ENCODE peak calls at places on chromosomes 16 and 17, in seven cellular contexts. A, H, D, N, Z, E and M are unnamed samples.

GRCh38 chr16:82024274-82024673 is 10.8 kb upstream of the HSD17B2 start:
- DNase-seq in A (no peak), H (no peak), D (no peak), N (no peak), Z (no peak), E (no peak), M (no peak)

GRCh38 chr17:74936470-74936799 is 737 bp downstream of the OTOP3 start:
- DNase-seq in A (no peak), H (no peak), D (no peak), N (no peak), Z (no peak), E (no peak), M (no peak)

GRCh38 chr17:80504671-80505413 is 28.4 kb upstream of the NPTX1 start:
- DNase-seq in A (no peak), H (no peak), D (no peak), N (peak), Z (no peak), E (peak), M (peak)

GRCh38 chr17:40545660-40546059 is 19.6 kb downstream of the CCR7 start:
- DNase-seq in A (no peak), H (peak), D (peak), N (no peak), Z (no peak), E (no peak), M (no peak)

GRCh38 chr17:27481327-27481726 is 25.1 kb downstream of the KSR1 start:
- DNase-seq in A (peak), H (no peak), D (no peak), N (no peak), Z (no peak), E (no peak), M (no peak)

GRCh38 chr16:31354394-31355291 is at the start of gene ITGAX:
- DNase-seq in A (peak), H (no peak), D (peak), N (peak), Z (no peak), E (peak), M (peak)

GRCh38 chr17:12667299-12667958 is 1.7 kb downstream of the MYOCD start:
- DNase-seq in A (peak), H (no peak), D (no peak), N (peak), Z (peak), E (peak), M (peak)

GRCh38 chr17:83103200-83103937 is 24.0 kb downstream of the METRNL start:
- DNase-seq in A (peak), H (peak), D (no peak), N (peak), Z (no peak), E (peak), M (peak)

GRCh38 chr17:46832306-46832895 is 13.9 kb upstream of the WNT3 start:
- DNase-seq in A (no peak), H (no peak), D (no peak), N (no peak), Z (no peak), E (no peak), M (no peak)

GRCh38 chr16:17743578-17743977 is 272.8 kb upstream of the XYLT1 start:
- DNase-seq in A (no peak), H (no peak), D (no peak), N (no peak), Z (no peak), E (no peak), M (no peak)

GRCh38 chr17:75570034-75570676 is 17.4 kb upstream of the MYO15B start:
- DNase-seq in A (no peak), H (no peak), D (peak), N (no peak), Z (no peak), E (no peak), M (no peak)

GRCh38 chr16:67965668-67966548 is 2.5 kb downstream of the SLC12A4 start:
- DNase-seq in A (no peak), H (no peak), D (no peak), N (no peak), Z (no peak), E (no peak), M (no peak)

GRCh38 chr17:36501963-36502362 is 15.5 kb downstream of the ZNHIT3 start:
- DNase-seq in A (no peak), H (peak), D (no peak), N (no peak), Z (no peak), E (no peak), M (no peak)

GRCh38 chr17:3602499-3602898 is 6.7 kb downstream of the TRPV1 start:
- DNase-seq in A (peak), H (no peak), D (no peak), N (peak), Z (peak), E (peak), M (peak)

GRCh38 chr17:3594976-3595375 is 14.2 kb downstream of the TRPV1 start:
- DNase-seq in A (no peak), H (no peak), D (no peak), N (no peak), Z (no peak), E (no peak), M (peak)

GRCh38 chr16:2371421-2371820 is 30.9 kb upstream of the ABCA3 start:
- DNase-seq in A (no peak), H (no peak), D (no peak), N (no peak), Z (no peak), E (no peak), M (no peak)

GRCh38 chr17:76529224-76529642 is 8.3 kb downstream of the CYGB start:
- DNase-seq in A (peak), H (peak), D (no peak), N (peak), Z (no peak), E (peak), M (peak)

GRCh38 chr17:42560246-42560645 is 1.7 kb upstream of the COASY start:
- DNase-seq in A (no peak), H (no peak), D (no peak), N (no peak), Z (no peak), E (no peak), M (no peak)

GRCh38 chr17:76865174-76865573 is 3.0 kb upstream of the MGAT5B start:
- DNase-seq in A (no peak), H (no peak), D (no peak), N (no peak), Z (no peak), E (no peak), M (no peak)

GRCh38 chr17:48520631-48521045 is 10.2 kb downstream of the HOXB1 start:
- DNase-seq in A (no peak), H (no peak), D (no peak), N (peak), Z (no peak), E (no peak), M (no peak)

GRCh38 chr17:28466521-28467048 is 6.9 kb upstream of the SLC13A2 start:
- DNase-seq in A (no peak), H (peak), D (peak), N (no peak), Z (peak), E (peak), M (no peak)

GRCh38 chr16:86033016-86033474 is 134.1 kb downstream of the IRF8 start:
- DNase-seq in A (no peak), H (peak), D (no peak), N (no peak), Z (no peak), E (no peak), M (no peak)

GRCh38 chr17:31550389-31551056 is 159.0 kb downstream of the RAB11FIP4 start:
- DNase-seq in A (no peak), H (no peak), D (no peak), N (peak), Z (no peak), E (no peak), M (peak)

GRCh38 chr16:74760007-74760767 is 14.4 kb downstream of the FA2H start:
- DNase-seq in A (no peak), H (no peak), D (no peak), N (peak), Z (no peak), E (no peak), M (peak)

GRCh38 chr16:11316331-11317015 is 28.8 kb upstream of the RMI2 start:
- DNase-seq in A (no peak), H (no peak), D (no peak), N (no peak), Z (no peak), E (peak), M (no peak)

GRCh38 chr17:77908501-77908900 is 50.0 kb upstream of the TNRC6C start:
- DNase-seq in A (no peak), H (no peak), D (peak), N (no peak), Z (no peak), E (no peak), M (no peak)

GRCh38 chr16:84806256-84806889 is 13.4 kb upstream of the CRISPLD2 start:
- DNase-seq in A (no peak), H (no peak), D (no peak), N (peak), Z (no peak), E (peak), M (peak)

GRCh38 chr16:64339052-64339770 is 782.7 kb downstream of the CDH11 start:
- DNase-seq in A (no peak), H (no peak), D (no peak), N (peak), Z (no peak), E (no peak), M (peak)

GRCh38 chr17:43385046-43385831 is 13.6 kb upstream of the ARL4D start:
- DNase-seq in A (no peak), H (no peak), D (no peak), N (no peak), Z (no peak), E (no peak), M (no peak)

GRCh38 chr17:45429338-45430005 is 3.2 kb downstream of the ARHGAP27 start:
- DNase-seq in A (no peak), H (no peak), D (peak), N (no peak), Z (peak), E (no peak), M (no peak)

GRCh38 chr16:57530104-57530522 is 6.3 kb downstream of the CCDC102A start:
- DNase-seq in A (no peak), H (peak), D (peak), N (peak), Z (no peak), E (peak), M (peak)

GRCh38 chr17:53633856-53634255 is 188.9 kb upstream of the KIF2B start:
- DNase-seq in A (no peak), H (no peak), D (no peak), N (no peak), Z (no peak), E (no peak), M (no peak)

GRCh38 chr17:73194514-73195222 is 1.8 kb downstream of the COG1 start:
- DNase-seq in A (no peak), H (peak), D (no peak), N (peak), Z (no peak), E (peak), M (peak)

GRCh38 chr17:73197141-73197540 is 4.3 kb downstream of the COG1 start:
- DNase-seq in A (no peak), H (peak), D (no peak), N (no peak), Z (no peak), E (no peak), M (no peak)

GRCh38 chr17:73198930-73199260 is 6.0 kb downstream of the COG1 start:
- DNase-seq in A (no peak), H (peak), D (peak), N (no peak), Z (no peak), E (no peak), M (no peak)

GRCh38 chr17:73198201-73198929 is 5.5 kb downstream of the COG1 start:
- DNase-seq in A (no peak), H (peak), D (no peak), N (no peak), Z (no peak), E (no peak), M (no peak)

GRCh38 chr17:73196500-73196899 is 3.6 kb downstream of the COG1 start:
- DNase-seq in A (peak), H (peak), D (no peak), N (no peak), Z (peak), E (peak), M (no peak)
- TF ChIP-seq CTCF in A (peak), H (no peak), D (peak), N (peak), Z (peak), E (peak), M (peak)

GRCh38 chr17:64017381-64017980 is 3.0 kb downstream of the ICAM2 start:
- DNase-seq in A (no peak), H (no peak), D (no peak), N (no peak), Z (no peak), E (no peak), M (no peak)
- H3K4me3 ChIP-seq in A (no peak), H (no peak), D (no peak), N (no peak), Z (no peak), E (no peak), M (no peak)

DNA sequence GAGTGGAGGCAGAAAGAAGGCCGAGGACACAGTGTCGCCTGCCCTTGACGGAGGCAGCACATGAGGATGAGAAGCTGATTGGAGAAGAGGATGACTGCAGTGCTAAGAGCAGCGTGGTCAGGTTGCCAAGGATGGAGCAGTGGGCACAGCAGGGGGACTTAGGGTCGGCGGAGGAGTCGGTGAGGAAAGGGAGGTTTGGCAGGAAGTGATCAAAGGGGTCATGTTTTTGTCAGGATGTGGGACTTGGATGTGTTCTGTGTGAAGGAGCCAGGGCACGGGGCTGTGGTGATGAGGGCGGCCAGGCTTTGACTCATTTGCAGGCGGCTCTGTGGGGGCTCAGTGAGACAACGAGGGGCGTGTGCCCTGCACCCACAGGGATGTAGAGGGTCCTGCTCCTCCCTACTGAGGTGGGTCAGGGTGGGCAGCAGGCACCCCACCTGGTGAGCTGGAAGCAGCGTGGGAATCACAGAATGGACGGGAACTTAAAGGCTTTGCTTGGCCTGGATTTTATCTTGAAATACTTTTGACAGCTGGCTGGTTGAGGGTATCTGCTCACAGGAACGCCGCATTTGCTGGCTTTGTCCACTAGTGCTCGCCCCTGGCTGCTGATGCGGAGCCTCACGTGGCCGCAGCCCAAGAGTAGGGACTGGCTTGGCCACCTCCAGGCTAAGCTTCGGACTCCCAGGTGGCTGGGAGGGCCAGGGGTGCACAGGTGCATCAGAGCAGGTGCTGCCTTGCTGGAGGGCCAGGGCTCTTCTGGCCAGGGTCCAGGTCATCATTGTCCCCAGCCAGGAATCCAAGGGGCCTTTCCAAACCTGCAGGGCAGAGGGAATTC is 6.0 kb downstream of the MPG start:
- DNase-seq in A (no peak), H (peak), D (no peak), N (peak), Z (no peak), E (no peak), M (peak)
- TF ChIP-seq CTCF in A (no peak), H (no peak), D (no peak), N (no peak), Z (peak), E (peak), M (no peak)

GRCh38 chr16:28596115-28596630 is 677 bp downstream of the SULT1A2 start:
- DNase-seq in A (no peak), H (no peak), D (no peak), N (no peak), Z (no peak), E (no peak), M (no peak)
- H3K4me3 ChIP-seq in A (no peak), H (no peak), D (no peak), N (no peak), Z (no peak), E (no peak), M (no peak)

DNA sequence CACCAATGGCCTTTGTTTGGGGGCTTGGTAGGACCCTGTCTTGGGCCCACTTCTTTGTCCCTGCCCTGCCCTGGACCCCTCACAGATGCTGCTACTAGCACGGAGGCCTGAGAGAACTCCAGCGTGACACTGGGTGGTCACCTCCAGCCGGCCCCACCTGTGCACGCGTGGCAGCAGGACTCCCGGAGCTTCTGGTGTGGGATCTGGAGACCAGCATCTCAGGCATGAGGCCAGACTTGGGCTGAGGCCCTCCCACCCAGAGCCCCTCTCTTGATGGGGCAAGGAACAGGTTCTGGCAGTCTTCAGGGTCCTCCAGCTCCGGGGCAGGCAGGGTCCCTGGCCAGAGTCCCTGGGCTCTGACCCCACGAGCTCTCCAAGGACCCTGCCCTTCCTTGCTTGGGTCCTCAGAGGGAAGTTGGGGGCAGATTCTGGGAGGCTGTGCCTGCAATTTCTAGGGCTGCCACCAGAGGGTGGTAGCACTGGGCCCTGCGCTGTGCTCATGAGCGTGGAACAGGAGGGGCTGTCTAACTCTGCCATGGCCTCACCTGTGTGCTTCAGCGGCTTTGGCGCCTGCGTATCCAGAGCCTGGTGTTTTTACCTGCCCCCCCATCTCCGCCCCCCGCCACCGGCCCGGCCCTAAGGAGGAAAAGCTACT is 3.1 kb upstream of the BAIAP3 start:
- DNase-seq in A (no peak), H (no peak), D (no peak), N (no peak), Z (no peak), E (no peak), M (no peak)
- TF ChIP-seq CTCF in A (peak), H (no peak), D (peak), N (peak), Z (peak), E (peak), M (peak)

GRCh38 chr17:50865868-50866260 is 290 bp downstream of the TOB1 start:
- DNase-seq in A (no peak), H (no peak), D (no peak), N (no peak), Z (no peak), E (no peak), M (no peak)

GRCh38 chr17:50864747-50865059 is 1.5 kb downstream of the TOB1 start:
- DNase-seq in A (peak), H (no peak), D (no peak), N (no peak), Z (no peak), E (no peak), M (no peak)

GRCh38 chr17:50863221-50863843 is 2.8 kb downstream of the TOB1 start:
- DNase-seq in A (peak), H (no peak), D (no peak), N (no peak), Z (peak), E (peak), M (peak)

GRCh38 chr17:50865060-50865867 is 890 bp downstream of the TOB1 start:
- DNase-seq in A (peak), H (peak), D (no peak), N (peak), Z (peak), E (peak), M (peak)

DNA sequence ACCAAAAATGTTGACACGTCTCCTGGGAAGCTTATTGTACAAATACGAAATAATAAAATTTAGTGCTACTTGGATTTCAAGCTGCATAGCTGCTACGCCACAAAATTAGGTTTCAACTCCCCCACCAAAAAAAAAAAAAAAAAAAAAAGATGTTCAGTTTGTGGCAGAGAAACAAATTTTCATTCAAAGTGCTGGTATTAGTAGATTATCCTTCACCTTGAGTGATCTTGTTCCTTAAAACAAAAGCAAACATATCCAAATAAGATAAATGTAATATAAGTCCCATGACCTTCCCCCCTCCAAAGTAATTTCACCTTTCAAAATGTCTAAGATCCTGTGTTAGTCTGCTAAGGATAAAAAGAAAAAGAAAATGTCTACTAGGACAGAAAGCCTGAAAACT is 2.2 kb downstream of the TOB1 start:
- DNase-seq in A (no peak), H (no peak), D (no peak), N (no peak), Z (no peak), E (no peak), M (no peak)
- H3K4me3 ChIP-seq in A (peak), H (peak), D (peak), N (no peak), Z (peak), E (peak), M (peak)